ENCODE peak calls at places on chromosomes 3 and 15, in four cellular contexts. One of them, this sample, is unnamed.

GRCh38 chr3:5195605-5196004 is 8.1 kb downstream of the EDEM1 start:
- DNase-seq in mucosa of descending colon: no peak
- DNase-seq in lower leg skin: no peak
- DNase-seq in choroid plexus epithelial cell: no peak
- DNase-seq in this sample: no peak

GRCh38 chr15:59556405-59556804 is 55.2 kb upstream of the GCNT3 start:
- DNase-seq in mucosa of descending colon: no peak
- DNase-seq in lower leg skin: no peak
- DNase-seq in choroid plexus epithelial cell: no peak
- DNase-seq in this sample: no peak

GRCh38 chr15:49688135-49688790 is 67.4 kb downstream of the DTWD1 start:
- DNase-seq in mucosa of descending colon: no peak
- DNase-seq in lower leg skin: no peak
- DNase-seq in choroid plexus epithelial cell: no peak
- DNase-seq in this sample: no peak

GRCh38 chr3:163890661-163891060 is 1187.6 kb downstream of the SI start:
- DNase-seq in mucosa of descending colon: no peak
- DNase-seq in lower leg skin: no peak
- DNase-seq in choroid plexus epithelial cell: no peak
- DNase-seq in this sample: no peak

GRCh38 chr3:168165390-168166269 is 69.9 kb upstream of the GOLIM4 start:
- DNase-seq in mucosa of descending colon: peak
- DNase-seq in lower leg skin: peak
- DNase-seq in choroid plexus epithelial cell: peak
- DNase-seq in this sample: no peak

GRCh38 chr3:15148614-15149013 is 49.7 kb upstream of the RBSN start:
- DNase-seq in mucosa of descending colon: peak
- DNase-seq in lower leg skin: no peak
- DNase-seq in choroid plexus epithelial cell: peak
- DNase-seq in this sample: no peak

GRCh38 chr3:177610677-177611654 is 413.7 kb upstream of the TBL1XR1 start:
- DNase-seq in mucosa of descending colon: peak
- DNase-seq in lower leg skin: no peak
- DNase-seq in choroid plexus epithelial cell: no peak
- DNase-seq in this sample: no peak

GRCh38 chr3:134353831-134354611 is 20.2 kb downstream of the AMOTL2 start:
- DNase-seq in mucosa of descending colon: peak
- DNase-seq in lower leg skin: no peak
- DNase-seq in choroid plexus epithelial cell: no peak
- DNase-seq in this sample: no peak

GRCh38 chr3:144181062-144181461 is 209.4 kb downstream of the DIPK2A start:
- DNase-seq in mucosa of descending colon: no peak
- DNase-seq in lower leg skin: no peak
- DNase-seq in choroid plexus epithelial cell: no peak
- DNase-seq in this sample: no peak

GRCh38 chr3:33420966-33421365 is 19.2 kb downstream of the UBP1 start:
- DNase-seq in mucosa of descending colon: no peak
- DNase-seq in lower leg skin: no peak
- DNase-seq in choroid plexus epithelial cell: peak
- DNase-seq in this sample: no peak
- TF ChIP-seq CTCF in mucosa of descending colon: no peak
- TF ChIP-seq CTCF in lower leg skin: no peak
- TF ChIP-seq CTCF in choroid plexus epithelial cell: peak
- TF ChIP-seq CTCF in this sample: no peak

GRCh38 chr3:170171563-170171962 is 10.0 kb downstream of the PHC3 start:
- DNase-seq in mucosa of descending colon: no peak
- DNase-seq in lower leg skin: no peak
- DNase-seq in choroid plexus epithelial cell: no peak
- DNase-seq in this sample: no peak
- TF ChIP-seq CTCF in mucosa of descending colon: no peak
- TF ChIP-seq CTCF in lower leg skin: no peak
- TF ChIP-seq CTCF in choroid plexus epithelial cell: no peak
- TF ChIP-seq CTCF in this sample: no peak

DNA sequence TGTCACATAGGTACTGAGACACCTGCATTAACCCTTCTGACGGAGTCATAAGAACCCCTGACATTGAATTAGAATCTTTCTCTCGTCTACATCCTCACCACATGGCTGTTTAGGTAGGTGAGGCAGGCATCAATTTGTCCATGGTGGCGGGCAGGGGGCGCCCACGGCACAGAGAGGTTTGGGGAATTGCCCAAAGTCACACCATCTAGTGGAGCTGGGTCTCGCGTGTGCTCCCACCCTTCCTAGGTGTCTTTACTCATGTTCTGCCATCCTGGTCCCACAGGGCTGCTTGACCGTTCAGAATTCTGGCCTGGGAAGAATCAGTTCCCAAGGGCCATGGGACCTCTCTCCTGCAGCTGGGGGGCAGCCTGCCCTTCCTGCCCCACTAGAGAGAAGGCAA is 14.7 kb upstream of the DLL4 start:
- DNase-seq in mucosa of descending colon: no peak
- DNase-seq in lower leg skin: no peak
- DNase-seq in choroid plexus epithelial cell: no peak
- DNase-seq in this sample: no peak
- TF ChIP-seq CTCF in mucosa of descending colon: no peak
- TF ChIP-seq CTCF in lower leg skin: no peak
- TF ChIP-seq CTCF in choroid plexus epithelial cell: no peak
- TF ChIP-seq CTCF in this sample: peak

GRCh38 chr3:12841970-12842328 is 584 bp upstream of the RPL32 start:
- DNase-seq in mucosa of descending colon: no peak
- DNase-seq in lower leg skin: no peak
- DNase-seq in choroid plexus epithelial cell: no peak
- DNase-seq in this sample: no peak
- TF ChIP-seq CTCF in mucosa of descending colon: no peak
- TF ChIP-seq CTCF in lower leg skin: no peak
- TF ChIP-seq CTCF in choroid plexus epithelial cell: no peak
- TF ChIP-seq CTCF in this sample: peak